ENCODE peak calls at places on chromosomes 4 and X, in six cellular contexts. P is WTC11, G is HCT116, M is H1, S is GM12878, W is HepG2. I is an unnamed sample.

GRCh38 chrX:30888526-30889146 is 418 bp downstream of the TAB3 start:
- DNase-seq in P (peak), G (no peak), M (no peak), S (no peak), W (no peak), I (no peak)

GRCh38 chrX:38816158-38816557 is 14.9 kb downstream of the MID1IP1 start:
- DNase-seq in P (no peak), G (no peak), M (no peak), S (no peak), W (no peak), I (no peak)

GRCh38 chrX:126170715-126171114 is 4.6 kb upstream of the DCAF12L2 start:
- DNase-seq in P (no peak), G (no peak), M (no peak), S (no peak), W (no peak), I (no peak)

GRCh38 chr4:102501176-102501634 is at the start of gene NFKB1:
- DNase-seq in P (peak), G (no peak), M (no peak), S (peak), W (peak), I (peak)

GRCh38 chrX:109797311-109797975 is 64.4 kb upstream of the ACSL4 start:
- DNase-seq in P (no peak), G (no peak), M (no peak), S (no peak), W (peak), I (no peak)

GRCh38 chrX:138925330-138925729 is 213.8 kb upstream of the FGF13 start:
- DNase-seq in P (no peak), G (no peak), M (no peak), S (no peak), W (no peak), I (peak)

GRCh38 chr4:175891863-175892262 is 79.8 kb upstream of the GPM6A start:
- DNase-seq in P (no peak), G (peak), M (no peak), S (no peak), W (peak), I (no peak)

GRCh38 chr4:89308161-89308500 is 531 bp upstream of the GPRIN3 start:
- DNase-seq in P (no peak), G (no peak), M (no peak), S (no peak), W (no peak), I (no peak)

GRCh38 chr4:8269535-8270417 is at the start of gene HTRA3:
- DNase-seq in P (peak), G (no peak), M (no peak), S (no peak), W (no peak), I (no peak)

GRCh38 chrX:153507484-153508178 is 9.8 kb upstream of the ATP2B3 start:
- DNase-seq in P (peak), G (peak), M (peak), S (no peak), W (peak), I (peak)

GRCh38 chr4:8267077-8267476 is 2.5 kb upstream of the HTRA3 start:
- DNase-seq in P (peak), G (peak), M (peak), S (no peak), W (peak), I (peak)

GRCh38 chr4:1518997-1519700 is 112.9 kb upstream of the NKX1-1 start:
- DNase-seq in P (peak), G (no peak), M (no peak), S (no peak), W (no peak), I (no peak)

GRCh38 chr4:159374749-159375535 is 272.1 kb downstream of the RAPGEF2 start:
- DNase-seq in P (no peak), G (no peak), M (no peak), S (no peak), W (no peak), I (no peak)

GRCh38 chr4:78439328-78439727 is 112.2 kb upstream of the ANXA3 start:
- DNase-seq in P (no peak), G (no peak), M (no peak), S (no peak), W (no peak), I (no peak)

GRCh38 chr4:176971576-176972105 is 178.9 kb upstream of the VEGFC start:
- DNase-seq in P (no peak), G (no peak), M (no peak), S (no peak), W (no peak), I (no peak)

GRCh38 chr4:90996813-90997212 is 869.6 kb downstream of the CCSER1 start:
- DNase-seq in P (no peak), G (no peak), M (no peak), S (no peak), W (no peak), I (no peak)

GRCh38 chrX:96719161-96719875 is 34.7 kb downstream of the DIAPH2 start:
- DNase-seq in P (no peak), G (no peak), M (no peak), S (no peak), W (no peak), I (no peak)

GRCh38 chr4:137861682-137862081 is 329.4 kb upstream of the PCDH18 start:
- DNase-seq in P (no peak), G (no peak), M (no peak), S (no peak), W (no peak), I (peak)

GRCh38 chr4:69738872-69739271 is 21.5 kb downstream of the SULT1B1 start:
- DNase-seq in P (no peak), G (no peak), M (no peak), S (no peak), W (peak), I (no peak)

GRCh38 chr4:18736551-18736950 is 715.0 kb upstream of the LCORL start:
- DNase-seq in P (no peak), G (no peak), M (no peak), S (no peak), W (no peak), I (no peak)

GRCh38 chr4:189981970-189982369 is 41.3 kb downstream of the FRG1 start:
- DNase-seq in P (no peak), G (no peak), M (no peak), S (no peak), W (no peak), I (no peak)

GRCh38 chr4:177235026-177235425 is 74.6 kb upstream of the NEIL3 start:
- DNase-seq in P (no peak), G (no peak), M (no peak), S (no peak), W (no peak), I (no peak)

DNA sequence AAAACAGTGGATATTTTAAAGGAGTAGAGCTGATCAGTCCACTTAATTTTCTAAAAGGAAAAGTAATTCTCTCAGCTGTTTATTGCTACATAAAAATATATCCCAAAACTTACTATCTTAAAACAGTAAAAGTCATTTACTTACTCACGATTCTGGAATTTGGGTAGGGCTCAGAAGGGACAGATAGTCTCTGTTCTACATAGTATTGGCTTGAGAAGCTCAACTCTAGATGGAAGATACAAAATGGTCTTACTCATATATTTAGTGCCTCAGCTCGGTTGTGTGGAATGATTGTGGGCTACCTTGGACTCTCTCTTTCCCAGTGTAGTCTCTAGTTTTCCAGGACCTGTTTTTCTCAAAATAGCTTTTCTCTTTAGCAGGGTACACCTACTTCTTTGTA is 691.5 kb upstream of the POU3F4 start:
- DNase-seq in P (no peak), G (peak), M (no peak), S (no peak), W (no peak), I (no peak)
- TF ChIP-seq ATF3 in P (no peak), G (no peak), M (no peak), S (no peak), W (no peak), I (no peak)

GRCh38 chr4:82421796-82422560 is 8.3 kb downstream of the HNRNPDL start:
- DNase-seq in P (no peak), G (no peak), M (no peak), S (no peak), W (no peak), I (no peak)

GRCh38 chr4:82415922-82416365 is 14.3 kb downstream of the HNRNPDL start:
- DNase-seq in P (peak), G (no peak), M (no peak), S (no peak), W (no peak), I (no peak)

GRCh38 chr4:82423245-82424054 is 6.8 kb downstream of the HNRNPDL start:
- DNase-seq in P (no peak), G (no peak), M (no peak), S (no peak), W (no peak), I (no peak)

GRCh38 chr4:82422616-82423015 is 7.6 kb downstream of the HNRNPDL start:
- DNase-seq in P (no peak), G (no peak), M (no peak), S (no peak), W (no peak), I (no peak)

GRCh38 chr4:82419451-82419850 is 10.8 kb downstream of the HNRNPDL start:
- DNase-seq in P (no peak), G (no peak), M (no peak), S (no peak), W (no peak), I (no peak)
- TF ChIP-seq ATF3 in P (no peak), G (no peak), M (no peak), S (no peak), W (no peak), I (no peak)

GRCh38 chr4:86960557-86960959 is 25.7 kb downstream of the AFF1 start:
- DNase-seq in P (no peak), G (no peak), M (no peak), S (no peak), W (peak), I (peak)
- TF ChIP-seq ATF3 in P (no peak), G (no peak), M (no peak), S (no peak), W (no peak), I (no peak)

GRCh38 chrX:140767646-140768045 is 58.1 kb downstream of the LINC00632 start:
- DNase-seq in P (no peak), G (no peak), M (no peak), S (no peak), W (no peak), I (no peak)
- TF ChIP-seq ATF3 in P (no peak), G (no peak), M (no peak), S (no peak), W (no peak), I (no peak)

DNA sequence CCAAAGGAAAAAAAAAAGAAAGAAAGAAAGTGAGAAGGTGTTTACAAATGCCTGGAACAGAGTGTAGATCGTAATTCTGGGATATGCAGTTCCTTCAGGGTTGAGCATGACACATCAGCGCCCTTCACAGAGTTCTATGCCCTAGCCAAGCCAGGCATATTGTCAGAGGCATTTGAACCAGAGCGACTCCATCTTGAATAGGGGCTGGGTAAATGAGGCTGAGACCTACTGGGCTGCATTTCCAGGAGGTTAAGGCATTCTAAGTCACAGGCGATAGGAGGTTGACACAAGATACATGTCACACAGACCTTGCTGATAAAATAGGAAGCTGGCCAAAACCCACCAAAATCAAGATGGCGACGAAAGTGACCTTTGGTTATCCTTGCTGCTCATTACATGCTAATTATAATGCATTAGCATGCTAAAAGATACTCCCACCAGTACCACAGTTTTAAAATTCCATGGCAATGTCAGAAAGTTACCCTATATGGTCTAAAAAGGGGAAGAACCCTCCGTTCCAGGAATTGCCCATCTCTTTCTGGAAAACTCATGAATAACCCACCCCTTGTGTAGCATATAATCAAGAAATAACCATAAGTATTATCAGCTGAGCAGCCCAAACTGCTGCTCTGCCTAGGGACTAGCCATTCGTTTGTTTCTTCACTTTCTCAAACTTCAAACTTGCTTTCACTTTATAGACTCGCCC is 23.5 kb upstream of the LRBA start:
- DNase-seq in P (no peak), G (no peak), M (no peak), S (no peak), W (no peak), I (no peak)
- TF ChIP-seq ATF3 in P (no peak), G (no peak), M (no peak), S (no peak), W (no peak), I (no peak)